ENCODE peak calls at places on chromosome 1, in eight cellular contexts. One of them, this sample, is unnamed.

GRCh38 chr1:113811353-113811887 is 856 bp downstream of the RSBN1 start:
- DNase-seq in IMR-90: peak
- DNase-seq in right lobe of liver: peak
- DNase-seq in Peyer's patch: peak
- DNase-seq in adrenal gland: peak
- DNase-seq in H1: peak
- DNase-seq in suprapubic skin: peak
- DNase-seq in K562: peak
- DNase-seq in this sample: peak

GRCh38 chr1:54475357-54476230 is 69.4 kb upstream of the SSBP3 start:
- DNase-seq in IMR-90: no peak
- DNase-seq in right lobe of liver: no peak
- DNase-seq in adrenal gland: no peak
- DNase-seq in suprapubic skin: no peak
- DNase-seq in H1: no peak
- DNase-seq in K562: no peak
- DNase-seq in Peyer's patch: peak
- DNase-seq in this sample: no peak

GRCh38 chr1:36469163-36469562 is 5.0 kb upstream of the MRPS15 start:
- DNase-seq in adrenal gland: no peak
- DNase-seq in right lobe of liver: no peak
- DNase-seq in Peyer's patch: no peak
- DNase-seq in H1: no peak
- DNase-seq in IMR-90: no peak
- DNase-seq in K562: no peak
- DNase-seq in suprapubic skin: no peak
- DNase-seq in this sample: no peak

GRCh38 chr1:31216016-31216415 is 23.7 kb downstream of the NKAIN1 start:
- DNase-seq in IMR-90: peak
- DNase-seq in suprapubic skin: no peak
- DNase-seq in K562: no peak
- DNase-seq in H1: no peak
- DNase-seq in Peyer's patch: peak
- DNase-seq in adrenal gland: peak
- DNase-seq in right lobe of liver: no peak
- DNase-seq in this sample: no peak

GRCh38 chr1:94160811-94161210 is 39.9 kb upstream of the ABCA4 start:
- DNase-seq in IMR-90: peak
- DNase-seq in adrenal gland: no peak
- DNase-seq in K562: no peak
- DNase-seq in H1: no peak
- DNase-seq in Peyer's patch: no peak
- DNase-seq in right lobe of liver: no peak
- DNase-seq in suprapubic skin: no peak
- DNase-seq in this sample: no peak

GRCh38 chr1:36869054-36869453 is 165.3 kb downstream of the GRIK3 start:
- DNase-seq in Peyer's patch: no peak
- DNase-seq in H1: no peak
- DNase-seq in right lobe of liver: no peak
- DNase-seq in suprapubic skin: no peak
- DNase-seq in adrenal gland: no peak
- DNase-seq in IMR-90: no peak
- DNase-seq in K562: no peak
- DNase-seq in this sample: no peak

GRCh38 chr1:6459850-6460265 is 6.1 kb downstream of the TNFRSF25 start:
- DNase-seq in right lobe of liver: no peak
- DNase-seq in K562: peak
- DNase-seq in IMR-90: no peak
- DNase-seq in Peyer's patch: peak
- DNase-seq in H1: no peak
- DNase-seq in adrenal gland: no peak
- DNase-seq in suprapubic skin: no peak
- DNase-seq in this sample: no peak

GRCh38 chr1:66533804-66534745 is at the start of gene SGIP1:
- DNase-seq in adrenal gland: peak
- DNase-seq in H1: no peak
- DNase-seq in IMR-90: peak
- DNase-seq in suprapubic skin: peak
- DNase-seq in Peyer's patch: peak
- DNase-seq in right lobe of liver: no peak
- DNase-seq in K562: peak
- DNase-seq in this sample: peak

GRCh38 chr1:169933999-169934725 is 40.5 kb upstream of the SCYL3 start:
- DNase-seq in right lobe of liver: no peak
- DNase-seq in adrenal gland: no peak
- DNase-seq in Peyer's patch: no peak
- DNase-seq in IMR-90: no peak
- DNase-seq in H1: no peak
- DNase-seq in K562: no peak
- DNase-seq in suprapubic skin: no peak
- DNase-seq in this sample: no peak

GRCh38 chr1:154847891-154848290 is 22.2 kb downstream of the KCNN3 start:
- DNase-seq in H1: no peak
- DNase-seq in suprapubic skin: no peak
- DNase-seq in right lobe of liver: no peak
- DNase-seq in IMR-90: no peak
- DNase-seq in Peyer's patch: no peak
- DNase-seq in adrenal gland: no peak
- DNase-seq in K562: no peak
- DNase-seq in this sample: no peak

GRCh38 chr1:109640285-109640865 is 15.5 kb upstream of the GSTM4 start:
- DNase-seq in right lobe of liver: peak
- DNase-seq in IMR-90: peak
- DNase-seq in Peyer's patch: peak
- DNase-seq in adrenal gland: peak
- DNase-seq in suprapubic skin: peak
- DNase-seq in H1: no peak
- DNase-seq in K562: peak
- DNase-seq in this sample: peak

GRCh38 chr1:108877858-108878257 is 1.1 kb downstream of the GPSM2 start:
- DNase-seq in right lobe of liver: no peak
- DNase-seq in suprapubic skin: no peak
- DNase-seq in Peyer's patch: no peak
- DNase-seq in adrenal gland: no peak
- DNase-seq in H1: no peak
- DNase-seq in IMR-90: no peak
- DNase-seq in K562: no peak
- DNase-seq in this sample: no peak

GRCh38 chr1:208243522-208243850 is 698 bp downstream of the PLXNA2 start:
- DNase-seq in Peyer's patch: no peak
- DNase-seq in H1: no peak
- DNase-seq in K562: peak
- DNase-seq in adrenal gland: no peak
- DNase-seq in suprapubic skin: peak
- DNase-seq in IMR-90: no peak
- DNase-seq in right lobe of liver: peak
- DNase-seq in this sample: no peak

GRCh38 chr1:153349363-153350340 is 1.0 kb upstream of the PGLYRP4 start:
- DNase-seq in H1: no peak
- DNase-seq in K562: no peak
- DNase-seq in adrenal gland: no peak
- DNase-seq in IMR-90: no peak
- DNase-seq in suprapubic skin: no peak
- DNase-seq in right lobe of liver: peak
- DNase-seq in Peyer's patch: no peak
- DNase-seq in this sample: no peak

GRCh38 chr1:10057305-10057704 is 24.5 kb downstream of the UBE4B start:
- DNase-seq in K562: no peak
- DNase-seq in adrenal gland: peak
- DNase-seq in H1: no peak
- DNase-seq in Peyer's patch: no peak
- DNase-seq in suprapubic skin: no peak
- DNase-seq in right lobe of liver: no peak
- DNase-seq in IMR-90: peak
- DNase-seq in this sample: no peak

GRCh38 chr1:112579801-112580510 is 39.0 kb downstream of the ST7L start:
- DNase-seq in H1: no peak
- DNase-seq in Peyer's patch: no peak
- DNase-seq in K562: no peak
- DNase-seq in adrenal gland: no peak
- DNase-seq in IMR-90: peak
- DNase-seq in right lobe of liver: no peak
- DNase-seq in suprapubic skin: no peak
- DNase-seq in this sample: no peak

GRCh38 chr1:179016694-179017382 is 8.9 kb upstream of the FAM20B start:
- DNase-seq in K562: peak
- DNase-seq in IMR-90: peak
- DNase-seq in H1: no peak
- DNase-seq in suprapubic skin: peak
- DNase-seq in adrenal gland: peak
- DNase-seq in right lobe of liver: peak
- DNase-seq in Peyer's patch: peak
- DNase-seq in this sample: peak

GRCh38 chr1:67833595-67833926 is 294 bp upstream of the GNG12 start:
- DNase-seq in IMR-90: peak
- DNase-seq in suprapubic skin: peak
- DNase-seq in adrenal gland: no peak
- DNase-seq in right lobe of liver: no peak
- DNase-seq in H1: no peak
- DNase-seq in K562: no peak
- DNase-seq in Peyer's patch: no peak
- DNase-seq in this sample: no peak

GRCh38 chr1:41365772-41366427 is 4.7 kb downstream of the FOXO6 start:
- DNase-seq in H1: no peak
- DNase-seq in Peyer's patch: no peak
- DNase-seq in adrenal gland: no peak
- DNase-seq in suprapubic skin: no peak
- DNase-seq in IMR-90: no peak
- DNase-seq in K562: no peak
- DNase-seq in right lobe of liver: no peak
- DNase-seq in this sample: no peak

GRCh38 chr1:165174485-165174884 is 182.0 kb downstream of the LMX1A start:
- DNase-seq in IMR-90: no peak
- DNase-seq in Peyer's patch: no peak
- DNase-seq in K562: no peak
- DNase-seq in suprapubic skin: no peak
- DNase-seq in H1: no peak
- DNase-seq in right lobe of liver: no peak
- DNase-seq in adrenal gland: no peak
- DNase-seq in this sample: no peak

GRCh38 chr1:219422811-219423598 is 189.9 kb downstream of the ZC3H11B start:
- DNase-seq in right lobe of liver: no peak
- DNase-seq in IMR-90: peak
- DNase-seq in K562: no peak
- DNase-seq in H1: no peak
- DNase-seq in Peyer's patch: no peak
- DNase-seq in adrenal gland: no peak
- DNase-seq in suprapubic skin: no peak
- DNase-seq in this sample: no peak

GRCh38 chr1:156704930-156705320 is 458 bp downstream of the CRABP2 start:
- DNase-seq in IMR-90: peak
- DNase-seq in K562: no peak
- DNase-seq in right lobe of liver: no peak
- DNase-seq in adrenal gland: peak
- DNase-seq in Peyer's patch: peak
- DNase-seq in suprapubic skin: peak
- DNase-seq in H1: no peak
- DNase-seq in this sample: peak

GRCh38 chr1:204072951-204073836 is at the start of gene SOX13:
- DNase-seq in adrenal gland: peak
- DNase-seq in suprapubic skin: peak
- DNase-seq in IMR-90: peak
- DNase-seq in right lobe of liver: peak
- DNase-seq in H1: peak
- DNase-seq in K562: peak
- DNase-seq in Peyer's patch: peak
- DNase-seq in this sample: peak

GRCh38 chr1:2630498-2631135 is 2.2 kb downstream of the MMEL1 start:
- DNase-seq in H1: no peak
- DNase-seq in IMR-90: no peak
- DNase-seq in adrenal gland: no peak
- DNase-seq in right lobe of liver: no peak
- DNase-seq in Peyer's patch: no peak
- DNase-seq in K562: no peak
- DNase-seq in suprapubic skin: no peak
- DNase-seq in this sample: no peak

GRCh38 chr1:20485527-20486456 is at the start of gene CAMK2N1:
- DNase-seq in suprapubic skin: peak
- DNase-seq in H1: no peak
- DNase-seq in K562: peak
- DNase-seq in adrenal gland: peak
- DNase-seq in IMR-90: peak
- DNase-seq in Peyer's patch: peak
- DNase-seq in right lobe of liver: peak
- DNase-seq in this sample: peak
- TF ChIP-seq POLR2A in suprapubic skin: no peak
- TF ChIP-seq POLR2A in H1: no peak
- TF ChIP-seq POLR2A in K562: no peak
- TF ChIP-seq POLR2A in adrenal gland: peak
- TF ChIP-seq POLR2A in IMR-90: peak
- TF ChIP-seq POLR2A in Peyer's patch: no peak
- TF ChIP-seq POLR2A in right lobe of liver: peak
- TF ChIP-seq POLR2A in this sample: no peak

GRCh38 chr1:235011599-235012435 is 116.8 kb downstream of the TOMM20 start:
- DNase-seq in K562: peak
- DNase-seq in right lobe of liver: peak
- DNase-seq in adrenal gland: peak
- DNase-seq in Peyer's patch: peak
- DNase-seq in suprapubic skin: peak
- DNase-seq in IMR-90: peak
- DNase-seq in H1: no peak
- DNase-seq in this sample: peak
- H3K27ac ChIP-seq in K562: peak
- H3K27ac ChIP-seq in right lobe of liver: peak
- H3K27ac ChIP-seq in adrenal gland: peak
- H3K27ac ChIP-seq in Peyer's patch: peak
- H3K27ac ChIP-seq in suprapubic skin: peak
- H3K27ac ChIP-seq in IMR-90: peak
- H3K27ac ChIP-seq in H1: no peak
- H3K27ac ChIP-seq in this sample: peak

GRCh38 chr1:38403667-38404066 is 357.1 kb upstream of the POU3F1 start:
- DNase-seq in Peyer's patch: no peak
- DNase-seq in adrenal gland: no peak
- DNase-seq in H1: no peak
- DNase-seq in K562: no peak
- DNase-seq in suprapubic skin: no peak
- DNase-seq in right lobe of liver: no peak
- DNase-seq in IMR-90: no peak
- DNase-seq in this sample: no peak
- TF ChIP-seq CTCF in Peyer's patch: no peak
- TF ChIP-seq CTCF in adrenal gland: no peak
- TF ChIP-seq CTCF in H1: peak
- TF ChIP-seq CTCF in K562: peak
- TF ChIP-seq CTCF in suprapubic skin: no peak
- TF ChIP-seq CTCF in right lobe of liver: no peak
- TF ChIP-seq CTCF in IMR-90: no peak
- TF ChIP-seq CTCF in this sample: no peak

DNA sequence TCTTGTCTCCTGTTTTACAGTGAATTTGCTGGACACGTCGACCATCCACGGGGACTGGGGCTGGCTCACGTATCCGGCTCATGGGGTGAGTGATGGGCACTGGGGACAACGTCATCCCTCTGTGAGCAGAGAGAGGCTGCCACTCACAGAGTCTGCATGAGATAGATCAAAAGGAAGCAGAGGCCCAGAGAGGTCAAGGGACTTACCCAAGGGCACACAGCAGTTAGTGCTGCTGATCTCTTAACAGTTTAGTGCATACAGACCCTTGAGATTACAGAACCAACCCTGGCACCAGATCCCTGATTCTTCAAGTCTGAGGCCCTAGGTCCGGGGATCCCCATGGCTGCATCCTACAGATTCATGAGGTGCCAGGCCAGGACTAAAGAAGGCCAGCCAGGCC is 6.0 kb downstream of the EPHA8 start:
- DNase-seq in right lobe of liver: no peak
- DNase-seq in IMR-90: no peak
- DNase-seq in K562: no peak
- DNase-seq in adrenal gland: no peak
- DNase-seq in suprapubic skin: no peak
- DNase-seq in H1: no peak
- DNase-seq in Peyer's patch: no peak
- DNase-seq in this sample: no peak
- TF ChIP-seq POLR2A in right lobe of liver: no peak
- TF ChIP-seq POLR2A in IMR-90: no peak
- TF ChIP-seq POLR2A in K562: no peak
- TF ChIP-seq POLR2A in adrenal gland: no peak
- TF ChIP-seq POLR2A in suprapubic skin: no peak
- TF ChIP-seq POLR2A in H1: no peak
- TF ChIP-seq POLR2A in Peyer's patch: no peak
- TF ChIP-seq POLR2A in this sample: no peak

This sample was measured in gastrocnemius medialis.